ENCODE peak calls at places on chromosomes 13 and 19, in eight cellular contexts. One of them, this sample, is unnamed.

GRCh38 chr19:10828981-10829821 is 6.8 kb downstream of the TMED1 start:
- DNase-seq in HEK293T: no peak
- DNase-seq in breast epithelium: no peak
- DNase-seq in activated CD4-positive, alpha-beta T cell treated with anti-CD3 and anti-CD28 coated beads, Interleukin-2, amount 10 ng/mL, durations not matched to agents 7 days and 5 days: no peak
- DNase-seq in activated gamma-delta T cell treated with Interleukin-2 at 50 U/mL for 16 hours: no peak
- DNase-seq in fibroblast of mammary gland: no peak
- DNase-seq in transverse colon: no peak
- DNase-seq in foreskin melanocyte: no peak
- DNase-seq in this sample: no peak

GRCh38 chr19:4967738-4968461 is 1.0 kb upstream of the KDM4B start:
- DNase-seq in HEK293T: no peak
- DNase-seq in breast epithelium: no peak
- DNase-seq in activated CD4-positive, alpha-beta T cell treated with anti-CD3 and anti-CD28 coated beads, Interleukin-2, amount 10 ng/mL, durations not matched to agents 7 days and 5 days: no peak
- DNase-seq in activated gamma-delta T cell treated with Interleukin-2 at 50 U/mL for 16 hours: no peak
- DNase-seq in fibroblast of mammary gland: peak
- DNase-seq in transverse colon: no peak
- DNase-seq in foreskin melanocyte: no peak
- DNase-seq in this sample: no peak

GRCh38 chr13:94713556-94714182 is 1.3 kb upstream of the SOX21 start:
- DNase-seq in HEK293T: no peak
- DNase-seq in breast epithelium: no peak
- DNase-seq in activated CD4-positive, alpha-beta T cell treated with anti-CD3 and anti-CD28 coated beads, Interleukin-2, amount 10 ng/mL, durations not matched to agents 7 days and 5 days: no peak
- DNase-seq in activated gamma-delta T cell treated with Interleukin-2 at 50 U/mL for 16 hours: no peak
- DNase-seq in fibroblast of mammary gland: no peak
- DNase-seq in transverse colon: no peak
- DNase-seq in foreskin melanocyte: no peak
- DNase-seq in this sample: no peak

GRCh38 chr13:66635526-66635925 is 594.6 kb downstream of the PCDH9 start:
- DNase-seq in HEK293T: no peak
- DNase-seq in breast epithelium: no peak
- DNase-seq in activated CD4-positive, alpha-beta T cell treated with anti-CD3 and anti-CD28 coated beads, Interleukin-2, amount 10 ng/mL, durations not matched to agents 7 days and 5 days: no peak
- DNase-seq in activated gamma-delta T cell treated with Interleukin-2 at 50 U/mL for 16 hours: no peak
- DNase-seq in fibroblast of mammary gland: peak
- DNase-seq in transverse colon: no peak
- DNase-seq in foreskin melanocyte: peak
- DNase-seq in this sample: no peak

GRCh38 chr19:16066611-16067104 is 9.6 kb upstream of the TPM4 start:
- DNase-seq in HEK293T: no peak
- DNase-seq in breast epithelium: no peak
- DNase-seq in activated CD4-positive, alpha-beta T cell treated with anti-CD3 and anti-CD28 coated beads, Interleukin-2, amount 10 ng/mL, durations not matched to agents 7 days and 5 days: peak
- DNase-seq in activated gamma-delta T cell treated with Interleukin-2 at 50 U/mL for 16 hours: peak
- DNase-seq in fibroblast of mammary gland: peak
- DNase-seq in transverse colon: peak
- DNase-seq in foreskin melanocyte: peak
- DNase-seq in this sample: no peak

GRCh38 chr13:20901668-20902437 is 693 bp downstream of the XPO4 start:
- DNase-seq in HEK293T: peak
- DNase-seq in breast epithelium: no peak
- DNase-seq in activated CD4-positive, alpha-beta T cell treated with anti-CD3 and anti-CD28 coated beads, Interleukin-2, amount 10 ng/mL, durations not matched to agents 7 days and 5 days: peak
- DNase-seq in activated gamma-delta T cell treated with Interleukin-2 at 50 U/mL for 16 hours: peak
- DNase-seq in fibroblast of mammary gland: peak
- DNase-seq in transverse colon: peak
- DNase-seq in foreskin melanocyte: no peak
- DNase-seq in this sample: peak

GRCh38 chr19:19528721-19529490 is at the start of gene YJEFN3:
- DNase-seq in HEK293T: no peak
- DNase-seq in breast epithelium: no peak
- DNase-seq in activated CD4-positive, alpha-beta T cell treated with anti-CD3 and anti-CD28 coated beads, Interleukin-2, amount 10 ng/mL, durations not matched to agents 7 days and 5 days: no peak
- DNase-seq in activated gamma-delta T cell treated with Interleukin-2 at 50 U/mL for 16 hours: no peak
- DNase-seq in fibroblast of mammary gland: no peak
- DNase-seq in transverse colon: no peak
- DNase-seq in foreskin melanocyte: no peak
- DNase-seq in this sample: no peak

GRCh38 chr13:79231887-79232286 is 174.2 kb downstream of the RBM26 start:
- DNase-seq in HEK293T: no peak
- DNase-seq in breast epithelium: no peak
- DNase-seq in activated CD4-positive, alpha-beta T cell treated with anti-CD3 and anti-CD28 coated beads, Interleukin-2, amount 10 ng/mL, durations not matched to agents 7 days and 5 days: no peak
- DNase-seq in activated gamma-delta T cell treated with Interleukin-2 at 50 U/mL for 16 hours: no peak
- DNase-seq in fibroblast of mammary gland: no peak
- DNase-seq in transverse colon: no peak
- DNase-seq in foreskin melanocyte: no peak
- DNase-seq in this sample: no peak

GRCh38 chr13:50378513-50378970 is 363.3 kb downstream of the KCNRG start:
- DNase-seq in HEK293T: peak
- DNase-seq in breast epithelium: no peak
- DNase-seq in activated CD4-positive, alpha-beta T cell treated with anti-CD3 and anti-CD28 coated beads, Interleukin-2, amount 10 ng/mL, durations not matched to agents 7 days and 5 days: no peak
- DNase-seq in activated gamma-delta T cell treated with Interleukin-2 at 50 U/mL for 16 hours: no peak
- DNase-seq in fibroblast of mammary gland: no peak
- DNase-seq in transverse colon: no peak
- DNase-seq in foreskin melanocyte: no peak
- DNase-seq in this sample: no peak

GRCh38 chr19:7294571-7295212 is 478 bp upstream of the INSR start:
- DNase-seq in HEK293T: peak
- DNase-seq in breast epithelium: peak
- DNase-seq in activated CD4-positive, alpha-beta T cell treated with anti-CD3 and anti-CD28 coated beads, Interleukin-2, amount 10 ng/mL, durations not matched to agents 7 days and 5 days: peak
- DNase-seq in activated gamma-delta T cell treated with Interleukin-2 at 50 U/mL for 16 hours: no peak
- DNase-seq in fibroblast of mammary gland: peak
- DNase-seq in transverse colon: peak
- DNase-seq in foreskin melanocyte: no peak
- DNase-seq in this sample: no peak

GRCh38 chr13:98032168-98032567 is 78.7 kb downstream of the IPO5 start:
- DNase-seq in HEK293T: no peak
- DNase-seq in breast epithelium: no peak
- DNase-seq in activated CD4-positive, alpha-beta T cell treated with anti-CD3 and anti-CD28 coated beads, Interleukin-2, amount 10 ng/mL, durations not matched to agents 7 days and 5 days: no peak
- DNase-seq in activated gamma-delta T cell treated with Interleukin-2 at 50 U/mL for 16 hours: no peak
- DNase-seq in fibroblast of mammary gland: no peak
- DNase-seq in transverse colon: no peak
- DNase-seq in foreskin melanocyte: no peak
- DNase-seq in this sample: no peak

GRCh38 chr13:27796544-27797227 is 4.4 kb downstream of the GSX1 start:
- DNase-seq in HEK293T: no peak
- DNase-seq in breast epithelium: no peak
- DNase-seq in activated CD4-positive, alpha-beta T cell treated with anti-CD3 and anti-CD28 coated beads, Interleukin-2, amount 10 ng/mL, durations not matched to agents 7 days and 5 days: no peak
- DNase-seq in activated gamma-delta T cell treated with Interleukin-2 at 50 U/mL for 16 hours: no peak
- DNase-seq in fibroblast of mammary gland: no peak
- DNase-seq in transverse colon: no peak
- DNase-seq in foreskin melanocyte: no peak
- DNase-seq in this sample: no peak

GRCh38 chr19:29376855-29377354 is 148.9 kb upstream of the VSTM2B start:
- DNase-seq in HEK293T: no peak
- DNase-seq in breast epithelium: no peak
- DNase-seq in activated CD4-positive, alpha-beta T cell treated with anti-CD3 and anti-CD28 coated beads, Interleukin-2, amount 10 ng/mL, durations not matched to agents 7 days and 5 days: no peak
- DNase-seq in activated gamma-delta T cell treated with Interleukin-2 at 50 U/mL for 16 hours: no peak
- DNase-seq in fibroblast of mammary gland: no peak
- DNase-seq in transverse colon: no peak
- DNase-seq in foreskin melanocyte: no peak
- DNase-seq in this sample: no peak

GRCh38 chr13:98549006-98549727 is 27.7 kb downstream of the STK24 start:
- DNase-seq in HEK293T: no peak
- DNase-seq in breast epithelium: no peak
- DNase-seq in activated CD4-positive, alpha-beta T cell treated with anti-CD3 and anti-CD28 coated beads, Interleukin-2, amount 10 ng/mL, durations not matched to agents 7 days and 5 days: no peak
- DNase-seq in activated gamma-delta T cell treated with Interleukin-2 at 50 U/mL for 16 hours: no peak
- DNase-seq in fibroblast of mammary gland: peak
- DNase-seq in transverse colon: no peak
- DNase-seq in foreskin melanocyte: no peak
- DNase-seq in this sample: peak

GRCh38 chr19:1690570-1691307 is 38.3 kb upstream of the TCF3 start:
- DNase-seq in HEK293T: peak
- DNase-seq in breast epithelium: no peak
- DNase-seq in activated CD4-positive, alpha-beta T cell treated with anti-CD3 and anti-CD28 coated beads, Interleukin-2, amount 10 ng/mL, durations not matched to agents 7 days and 5 days: peak
- DNase-seq in activated gamma-delta T cell treated with Interleukin-2 at 50 U/mL for 16 hours: peak
- DNase-seq in fibroblast of mammary gland: peak
- DNase-seq in transverse colon: peak
- DNase-seq in foreskin melanocyte: no peak
- DNase-seq in this sample: no peak

GRCh38 chr13:96684472-96684871 is 309.8 kb downstream of the OXGR1 start:
- DNase-seq in HEK293T: no peak
- DNase-seq in breast epithelium: no peak
- DNase-seq in activated CD4-positive, alpha-beta T cell treated with anti-CD3 and anti-CD28 coated beads, Interleukin-2, amount 10 ng/mL, durations not matched to agents 7 days and 5 days: no peak
- DNase-seq in activated gamma-delta T cell treated with Interleukin-2 at 50 U/mL for 16 hours: no peak
- DNase-seq in fibroblast of mammary gland: no peak
- DNase-seq in transverse colon: no peak
- DNase-seq in foreskin melanocyte: no peak
- DNase-seq in this sample: no peak

GRCh38 chr19:29216021-29216420 is 3.1 kb upstream of the UQCRFS1 start:
- DNase-seq in HEK293T: no peak
- DNase-seq in breast epithelium: no peak
- DNase-seq in activated CD4-positive, alpha-beta T cell treated with anti-CD3 and anti-CD28 coated beads, Interleukin-2, amount 10 ng/mL, durations not matched to agents 7 days and 5 days: no peak
- DNase-seq in activated gamma-delta T cell treated with Interleukin-2 at 50 U/mL for 16 hours: no peak
- DNase-seq in fibroblast of mammary gland: no peak
- DNase-seq in transverse colon: no peak
- DNase-seq in foreskin melanocyte: no peak
- DNase-seq in this sample: no peak

GRCh38 chr19:33245948-33246728 is 20.5 kb upstream of the SLC7A10 start:
- DNase-seq in HEK293T: no peak
- DNase-seq in breast epithelium: no peak
- DNase-seq in activated CD4-positive, alpha-beta T cell treated with anti-CD3 and anti-CD28 coated beads, Interleukin-2, amount 10 ng/mL, durations not matched to agents 7 days and 5 days: no peak
- DNase-seq in activated gamma-delta T cell treated with Interleukin-2 at 50 U/mL for 16 hours: no peak
- DNase-seq in fibroblast of mammary gland: no peak
- DNase-seq in transverse colon: no peak
- DNase-seq in foreskin melanocyte: no peak
- DNase-seq in this sample: no peak

GRCh38 chr19:35264281-35265125 is 4.3 kb upstream of the USF2 start:
- DNase-seq in HEK293T: no peak
- DNase-seq in breast epithelium: peak
- DNase-seq in activated CD4-positive, alpha-beta T cell treated with anti-CD3 and anti-CD28 coated beads, Interleukin-2, amount 10 ng/mL, durations not matched to agents 7 days and 5 days: no peak
- DNase-seq in activated gamma-delta T cell treated with Interleukin-2 at 50 U/mL for 16 hours: no peak
- DNase-seq in fibroblast of mammary gland: no peak
- DNase-seq in transverse colon: peak
- DNase-seq in foreskin melanocyte: no peak
- DNase-seq in this sample: no peak

GRCh38 chr13:84933797-84934196 is 865.4 kb downstream of the SLITRK6 start:
- DNase-seq in HEK293T: no peak
- DNase-seq in breast epithelium: no peak
- DNase-seq in activated CD4-positive, alpha-beta T cell treated with anti-CD3 and anti-CD28 coated beads, Interleukin-2, amount 10 ng/mL, durations not matched to agents 7 days and 5 days: no peak
- DNase-seq in activated gamma-delta T cell treated with Interleukin-2 at 50 U/mL for 16 hours: no peak
- DNase-seq in fibroblast of mammary gland: no peak
- DNase-seq in transverse colon: no peak
- DNase-seq in foreskin melanocyte: no peak
- DNase-seq in this sample: no peak

GRCh38 chr19:44879309-44880065 is 11.6 kb upstream of the TOMM40 start:
- DNase-seq in HEK293T: no peak
- DNase-seq in breast epithelium: no peak
- DNase-seq in activated CD4-positive, alpha-beta T cell treated with anti-CD3 and anti-CD28 coated beads, Interleukin-2, amount 10 ng/mL, durations not matched to agents 7 days and 5 days: no peak
- DNase-seq in activated gamma-delta T cell treated with Interleukin-2 at 50 U/mL for 16 hours: no peak
- DNase-seq in fibroblast of mammary gland: no peak
- DNase-seq in transverse colon: no peak
- DNase-seq in foreskin melanocyte: no peak
- DNase-seq in this sample: no peak

This sample was measured in SIG-M5.